ENCODE peak calls at places on chromosomes 2 and 18, in nine cellular contexts. Q is astrocyte of the cerebellum, L is kidney, H is left ventricle myocardium inferior, B is A549, Z is coronary artery, O is colonic mucosa, D is brain microvascular endothelial cell, F is lower lobe of right lung. W is an unnamed sample.

GRCh38 chr18:13993730-13994129 is 78.4 kb upstream of the MC2R start:
- DNase-seq in D (no peak), O (no peak), Z (no peak), B (no peak), L (no peak), F (no peak), H (no peak), Q (no peak), W (no peak)

GRCh38 chr2:217890445-217890844 is 112.3 kb downstream of the TNS1 start:
- DNase-seq in Z (no peak), B (peak), O (no peak), Q (peak), F (no peak), H (peak), L (no peak), D (peak), W (peak)

GRCh38 chr2:13002536-13002935 is 285.8 kb downstream of the TRIB2 start:
- DNase-seq in O (no peak), F (no peak), H (no peak), B (no peak), D (no peak), L (no peak), Z (no peak), Q (no peak), W (no peak)

GRCh38 chr18:24395049-24395780 is 2.4 kb downstream of the OSBPL1A start:
- DNase-seq in Z (no peak), F (no peak), H (no peak), Q (no peak), O (no peak), B (no peak), L (no peak), D (no peak), W (no peak)

GRCh38 chr2:241556734-241557133 is 1.8 kb upstream of the BOK start:
- DNase-seq in B (no peak), O (no peak), D (no peak), Z (no peak), Q (no peak), H (no peak), F (no peak), L (no peak), W (no peak)

GRCh38 chr18:12532661-12533060 is 124.9 kb downstream of the PRELID3A start:
- DNase-seq in H (no peak), B (no peak), O (no peak), L (no peak), Z (no peak), F (no peak), D (no peak), Q (no peak), W (no peak)

GRCh38 chr2:86603892-86604291 is 19.8 kb downstream of the RNF103 start:
- DNase-seq in H (no peak), Z (no peak), D (no peak), B (no peak), Q (no peak), F (no peak), L (no peak), O (no peak), W (no peak)

GRCh38 chr2:102313950-102314349 is 2.6 kb downstream of the IL1RL1 start:
- DNase-seq in D (peak), Z (no peak), B (no peak), H (no peak), L (no peak), Q (no peak), O (no peak), F (no peak), W (no peak)

GRCh38 chr2:26527726-26528125 is 49.8 kb upstream of the OTOF start:
- DNase-seq in L (peak), D (no peak), Z (no peak), F (no peak), B (no peak), O (no peak), Q (no peak), H (no peak), W (no peak)

GRCh38 chr2:6881036-6881435 is 3.5 kb downstream of the RSAD2 start:
- DNase-seq in Z (no peak), H (no peak), L (no peak), F (no peak), O (no peak), Q (no peak), D (no peak), B (no peak), W (no peak)

GRCh38 chr2:120381661-120382060 is 35.7 kb downstream of the INHBB start:
- DNase-seq in H (no peak), L (peak), Z (no peak), D (no peak), B (no peak), O (no peak), F (no peak), Q (no peak), W (no peak)

GRCh38 chr18:39870586-39870985 is 2084.4 kb upstream of the PIK3C3 start:
- DNase-seq in B (no peak), Q (no peak), L (no peak), O (no peak), H (no peak), Z (no peak), D (no peak), F (no peak), W (no peak)

GRCh38 chr18:21162786-21163185 is 51.2 kb upstream of the ROCK1 start:
- DNase-seq in D (no peak), F (no peak), H (no peak), B (no peak), Z (no peak), Q (no peak), O (no peak), L (no peak), W (no peak)

GRCh38 chr2:213562539-213563180 is 278.4 kb downstream of the SPAG16 start:
- DNase-seq in L (no peak), H (no peak), Q (no peak), D (no peak), Z (no peak), F (no peak), B (no peak), O (no peak), W (no peak)

GRCh38 chr18:34467059-34467458 is 242.3 kb upstream of the NOL4 start:
- DNase-seq in D (no peak), B (no peak), F (no peak), Q (peak), Z (no peak), O (no peak), H (no peak), L (no peak), W (no peak)

GRCh38 chr2:152657042-152657441 is 60.2 kb downstream of the PRPF40A start:
- DNase-seq in D (no peak), H (no peak), L (no peak), O (no peak), Q (no peak), Z (no peak), B (no peak), F (no peak), W (no peak)

GRCh38 chr2:226524381-226524843 is 275.2 kb downstream of the IRS1 start:
- DNase-seq in D (peak), Z (no peak), H (no peak), B (peak), F (no peak), L (no peak), Q (peak), O (no peak), W (peak)

GRCh38 chr2:62197017-62197586 is 1.2 kb downstream of the B3GNT2 start:
- DNase-seq in Z (no peak), B (no peak), D (no peak), O (peak), F (peak), L (no peak), H (no peak), Q (no peak), W (no peak)

GRCh38 chr2:28049416-28049815 is 158.9 kb downstream of the BABAM2 start:
- DNase-seq in H (no peak), L (no peak), Q (no peak), F (no peak), B (no peak), D (no peak), Z (no peak), O (no peak), W (no peak)

GRCh38 chr18:69588301-69588700 is 187.6 kb downstream of the DOK6 start:
- DNase-seq in F (no peak), B (peak), D (peak), Q (no peak), Z (no peak), O (no peak), L (no peak), H (no peak), W (no peak)

GRCh38 chr2:57497489-57498096 is 549.0 kb upstream of the VRK2 start:
- DNase-seq in Q (peak), D (peak), H (no peak), O (peak), B (peak), Z (no peak), L (no peak), F (peak), W (peak)

GRCh38 chr18:8849696-8850095 is 144.3 kb downstream of the MTCL1 start:
- DNase-seq in H (no peak), F (no peak), L (no peak), B (no peak), Q (no peak), O (no peak), Z (no peak), D (no peak), W (no peak)

GRCh38 chr2:236394571-236394970 is 130.4 kb upstream of the ASB18 start:
- DNase-seq in Z (peak), D (no peak), L (no peak), F (no peak), H (no peak), B (no peak), Q (no peak), O (no peak), W (no peak)

GRCh38 chr2:46979611-46980010 is 64.0 kb upstream of the MCFD2 start:
- DNase-seq in Z (no peak), L (no peak), O (no peak), B (no peak), H (no peak), D (no peak), F (no peak), Q (no peak), W (no peak)

GRCh38 chr2:216222650-216223352 is 113.7 kb downstream of the XRCC5 start:
- DNase-seq in F (no peak), H (no peak), O (no peak), B (peak), D (peak), L (no peak), Z (no peak), Q (no peak), W (no peak)
- TF ChIP-seq CTCF in F (peak), H (no peak), O (no peak), B (peak), D (peak), L (no peak), Z (no peak), Q (peak), W (peak)

GRCh38 chr2:216348909-216349308 is 23.4 kb downstream of the MARCHF4 start:
- DNase-seq in H (no peak), O (no peak), F (no peak), B (no peak), Z (no peak), Q (no peak), L (no peak), D (peak), W (no peak)

GRCh38 chr2:216352653-216353270 is 19.5 kb downstream of the MARCHF4 start:
- DNase-seq in D (no peak), Z (no peak), O (no peak), H (no peak), L (no peak), B (no peak), F (no peak), Q (no peak), W (no peak)

GRCh38 chr2:216349366-216349765 is 22.9 kb downstream of the MARCHF4 start:
- DNase-seq in Q (no peak), B (no peak), F (no peak), Z (no peak), H (no peak), O (no peak), L (no peak), D (no peak), W (no peak)

GRCh38 chr2:216350214-216350789 is 22.0 kb downstream of the MARCHF4 start:
- DNase-seq in H (no peak), B (peak), Q (no peak), D (peak), L (no peak), Z (no peak), O (no peak), F (no peak), W (no peak)

DNA sequence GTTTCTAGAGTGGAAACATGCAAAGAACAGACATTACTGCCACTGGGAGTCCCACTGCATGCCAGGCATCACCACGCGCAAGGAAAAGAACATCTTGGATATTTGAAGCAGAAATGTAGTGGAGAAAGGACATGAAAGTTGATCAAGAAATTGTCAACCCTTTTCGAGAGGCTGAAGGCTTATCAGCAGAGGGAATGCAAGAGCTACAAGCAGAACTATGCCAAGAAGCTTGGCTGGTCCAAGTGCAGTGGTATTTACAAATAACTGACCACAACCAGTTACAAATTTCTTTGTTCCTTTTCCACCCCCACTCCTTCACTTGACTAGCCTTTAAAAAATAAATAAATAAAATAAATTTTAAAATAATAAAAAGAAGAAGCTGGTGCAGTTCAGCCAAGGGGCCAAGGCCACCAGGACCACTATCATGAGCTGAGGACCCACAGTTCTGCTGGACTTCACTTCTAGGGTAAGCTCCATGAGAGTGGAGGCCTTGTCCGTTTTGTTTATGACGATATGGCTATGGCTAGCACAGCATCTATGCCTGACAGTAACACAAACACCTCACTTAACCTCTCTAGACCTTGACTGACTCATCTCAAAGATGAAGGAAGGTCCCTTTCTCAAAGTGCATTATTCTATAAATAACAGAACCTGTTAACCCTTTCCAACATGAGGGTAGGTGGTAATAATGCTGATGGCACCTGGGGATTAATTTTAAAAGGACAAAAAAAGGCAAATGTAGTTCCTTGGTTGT is 20.9 kb downstream of the MARCHF4 start:
- DNase-seq in L (no peak), Q (no peak), D (no peak), H (no peak), F (no peak), O (no peak), B (no peak), Z (no peak), W (no peak)
- H3K4me3 ChIP-seq in L (no peak), Q (no peak), D (no peak), H (no peak), F (no peak), O (no peak), B (no peak), Z (no peak), W (no peak)

DNA sequence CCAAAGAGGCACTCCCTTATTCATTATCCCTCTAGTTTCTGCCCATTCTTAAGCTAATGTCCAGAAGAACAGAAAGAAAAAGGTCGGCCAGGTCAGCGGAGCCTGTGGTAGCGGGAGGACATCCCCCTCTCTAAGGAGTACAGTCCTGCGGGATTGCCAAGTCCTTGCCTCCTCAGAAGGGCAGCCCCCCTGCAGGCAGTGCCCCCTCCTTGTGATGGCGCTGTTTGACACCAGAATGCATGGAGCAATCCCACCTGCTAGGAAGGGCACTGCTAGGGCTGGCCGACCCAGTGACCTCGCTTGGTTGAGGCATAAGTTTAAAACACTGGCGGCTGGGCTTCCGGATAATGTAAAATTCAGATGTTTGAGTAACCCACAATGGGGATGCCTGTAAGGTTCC is 33.9 kb downstream of the ST6GAL2 start:
- DNase-seq in Z (no peak), B (no peak), H (no peak), O (no peak), L (peak), D (no peak), Q (no peak), F (no peak), W (no peak)
- TF ChIP-seq CTCF in Z (no peak), B (no peak), H (no peak), O (no peak), L (no peak), D (no peak), Q (no peak), F (no peak), W (no peak)

GRCh38 chr2:48448274-48449061 is 81.5 kb upstream of the STON1 start:
- DNase-seq in H (no peak), L (no peak), B (no peak), D (peak), O (no peak), F (no peak), Z (no peak), Q (peak), W (peak)
- H3K4me3 ChIP-seq in H (no peak), L (peak), B (no peak), D (no peak), O (no peak), F (no peak), Z (no peak), Q (no peak), W (no peak)

GRCh38 chr2:50611261-50612020 is 420.5 kb downstream of the NRXN1 start:
- DNase-seq in Q (no peak), D (no peak), F (no peak), O (no peak), L (no peak), Z (no peak), B (no peak), H (no peak), W (no peak)

GRCh38 chr2:50607746-50608145 is 424.2 kb downstream of the NRXN1 start:
- DNase-seq in L (no peak), F (no peak), Q (no peak), Z (no peak), B (no peak), H (no peak), O (no peak), D (no peak), W (no peak)

DNA sequence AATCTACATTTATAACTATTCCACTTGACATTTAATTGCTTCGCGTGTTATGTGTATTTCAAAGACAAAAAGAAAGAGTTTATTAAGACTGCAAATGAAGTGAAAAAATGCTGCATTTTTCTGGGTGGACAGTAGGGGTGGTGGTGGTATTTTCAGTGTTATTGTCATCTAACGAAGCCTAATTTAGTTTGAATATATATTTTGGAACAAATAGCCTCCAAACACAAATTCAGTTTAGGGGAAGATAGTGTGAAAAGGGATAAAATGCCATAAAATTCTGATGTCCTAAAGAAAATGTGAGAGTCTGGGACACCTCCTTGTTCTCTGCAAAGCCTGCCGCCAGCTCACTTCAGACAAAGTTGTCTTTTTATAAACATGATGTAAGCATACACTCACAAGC is 425.1 kb downstream of the NRXN1 start:
- DNase-seq in H (no peak), F (no peak), Q (no peak), B (no peak), L (no peak), O (no peak), D (no peak), Z (no peak), W (no peak)
- TF ChIP-seq CTCF in H (no peak), F (no peak), Q (peak), B (no peak), L (no peak), O (no peak), D (no peak), Z (no peak), W (no peak)

DNA sequence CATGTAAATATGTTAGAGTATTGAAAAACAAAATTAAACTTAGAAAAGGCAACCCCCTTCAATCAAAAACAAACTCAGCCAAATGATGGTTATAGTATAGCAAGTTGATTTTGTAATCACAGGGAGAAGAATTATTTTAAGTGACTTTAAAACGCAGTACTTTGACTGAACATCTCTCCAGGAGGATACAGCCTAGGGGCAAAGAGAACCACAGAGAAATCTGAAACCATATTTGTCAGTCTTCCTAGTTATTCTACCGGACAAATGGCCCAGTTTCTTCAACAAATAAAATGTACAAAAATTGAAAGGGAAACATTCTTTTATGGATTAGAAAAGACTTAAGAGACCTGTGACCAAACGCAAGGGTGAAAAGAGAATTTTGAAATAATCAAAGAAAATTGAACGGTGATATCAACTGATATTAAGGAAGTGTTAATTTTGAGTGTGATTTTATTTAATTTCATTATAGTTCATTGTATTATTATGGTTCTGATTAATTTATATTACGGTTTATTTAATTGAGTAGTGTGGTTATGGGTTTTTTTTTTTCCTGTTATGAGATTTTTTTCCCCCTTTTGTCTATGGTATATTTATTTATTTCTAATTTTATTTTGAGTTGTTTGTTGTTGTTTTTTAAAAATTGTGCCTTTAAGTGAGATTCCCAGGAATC is 75.3 kb downstream of the HNRNPLL start:
- DNase-seq in F (no peak), Z (no peak), D (no peak), B (no peak), L (no peak), Q (no peak), H (no peak), O (no peak), W (no peak)
- H3K4me3 ChIP-seq in F (peak), Z (peak), D (peak), B (peak), L (peak), Q (peak), H (peak), O (no peak), W (peak)

DNA sequence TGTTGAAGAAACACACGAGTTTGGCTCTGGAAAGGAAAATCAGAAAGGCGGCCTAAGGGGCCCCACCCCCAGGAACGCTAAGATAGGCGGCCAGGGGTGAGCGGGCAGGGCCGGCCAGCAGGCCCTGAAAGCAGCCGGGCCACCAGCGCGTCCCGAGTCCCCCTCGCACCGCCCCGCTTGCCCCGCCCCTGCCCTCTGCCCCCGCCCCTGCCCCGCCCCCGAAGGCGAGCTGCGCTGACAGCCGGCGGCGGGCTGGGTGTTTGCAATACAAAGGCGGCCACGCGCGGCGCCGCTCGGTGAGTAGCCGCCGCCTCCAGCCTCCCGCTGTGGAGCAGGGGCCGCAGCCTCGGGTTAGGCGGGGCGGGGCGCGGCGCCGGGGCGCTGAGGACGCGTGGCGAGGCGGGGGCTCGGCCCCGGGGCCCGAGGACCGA is at the start of gene LPIN1:
- DNase-seq in O (peak), L (peak), Z (peak), B (peak), Q (peak), F (peak), D (peak), H (peak), W (no peak)
- TF ChIP-seq CTCF in O (no peak), L (no peak), Z (peak), B (peak), Q (no peak), F (peak), D (no peak), H (peak), W (peak)

GRCh38 chr2:237695201-237695780 is 67.9 kb downstream of the LRRFIP1 start:
- DNase-seq in Z (peak), H (no peak), Q (peak), B (peak), O (peak), F (no peak), L (no peak), D (peak), W (peak)
- H3K4me3 ChIP-seq in Z (peak), H (peak), Q (no peak), B (peak), O (no peak), F (peak), L (peak), D (no peak), W (no peak)

W was measured in AG09309.